ENCODE peak calls at places on chromosomes 7 and 10, in four cellular contexts. Y is NCI-H82; A is spleen; X is activated CD8-positive, alpha-beta memory T cell treated with anti-CD3 and anti-CD28 coated beads for 24 hours. F is an unnamed sample.

GRCh38 chr10:92242910-92243671 is 47.8 kb downstream of the CPEB3 start:
- DNase-seq in X (peak), Y (peak), A (peak), F (peak)

GRCh38 chr7:142587578-142588191 is 161.6 kb upstream of the PRSS1 start:
- DNase-seq in X (no peak), Y (peak), A (no peak), F (peak)

GRCh38 chr7:2521341-2521745 is 1.8 kb downstream of the LFNG start:
- DNase-seq in X (peak), Y (no peak), A (peak), F (no peak)

GRCh38 chr7:73980206-73980605 is 47.8 kb upstream of the ELN start:
- DNase-seq in A (peak), X (no peak), Y (no peak), F (peak)

GRCh38 chr7:106736508-106737201 is 75.7 kb upstream of the CCDC71L start:
- DNase-seq in A (no peak), Y (no peak), X (peak), F (peak)

GRCh38 chr7:101681170-101682007 is 52.3 kb upstream of the MYL10 start:
- DNase-seq in X (no peak), A (no peak), Y (peak), F (no peak)

GRCh38 chr7:107933386-107934013 is 42.5 kb downstream of the DLD start:
- DNase-seq in Y (no peak), X (no peak), A (no peak), F (no peak)

GRCh38 chr10:47287365-47287802 is 12.6 kb upstream of the GDF10 start:
- DNase-seq in X (no peak), A (peak), Y (no peak), F (no peak)

GRCh38 chr7:141074997-141075396 is 1.1 kb downstream of the TMEM178B start:
- DNase-seq in Y (no peak), A (no peak), X (no peak), F (no peak)

GRCh38 chr10:122461367-122461728 is at the start of gene HTRA1:
- DNase-seq in Y (peak), A (no peak), X (no peak), F (no peak)

GRCh38 chr7:82131224-82131623 is 312.4 kb downstream of the CACNA2D1 start:
- DNase-seq in Y (no peak), X (no peak), A (no peak), F (no peak)

GRCh38 chr10:18607503-18607902 is 43.9 kb downstream of the NSUN6 start:
- DNase-seq in X (no peak), Y (peak), A (no peak), F (no peak)

GRCh38 chr10:93198401-93199175 is 124.9 kb downstream of the CYP26A1 start:
- DNase-seq in X (no peak), Y (no peak), A (no peak), F (no peak)

GRCh38 chr10:132754071-132754470 is 31.9 kb downstream of the NKX6-2 start:
- DNase-seq in Y (no peak), A (no peak), X (no peak), F (no peak)

GRCh38 chr10:101611506-101611905 is 23.4 kb downstream of the DPCD start:
- DNase-seq in A (no peak), X (no peak), Y (peak), F (no peak)

GRCh38 chr7:3732395-3732794 is 431.3 kb downstream of the SDK1 start:
- DNase-seq in A (no peak), Y (no peak), X (no peak), F (no peak)

GRCh38 chr10:43202657-43203490 is 64.0 kb downstream of the RASGEF1A start:
- DNase-seq in X (peak), A (peak), Y (peak), F (peak)

GRCh38 chr10:124149681-124150080 is 56.3 kb upstream of the CHST15 start:
- DNase-seq in X (no peak), A (peak), Y (no peak), F (no peak)

GRCh38 chr10:13961096-13961495 is 369.6 kb downstream of the FRMD4A start:
- DNase-seq in Y (no peak), A (no peak), X (no peak), F (no peak)

GRCh38 chr10:2341298-2341697 is 604.0 kb upstream of the ADARB2 start:
- DNase-seq in X (no peak), Y (no peak), A (no peak), F (no peak)

GRCh38 chr10:12638103-12638502 is 288.8 kb downstream of the CAMK1D start:
- DNase-seq in X (no peak), Y (peak), A (no peak), F (no peak)